ENCODE peak calls at places on chromosomes 12 and 14, in six cellular contexts. One of them, this sample, is unnamed.

GRCh38 chr12:38282886-38283285 is 33.7 kb upstream of the ALG10B start:
- DNase-seq in CD8-positive, alpha-beta memory T cell: no peak
- DNase-seq in fibroblast of the aortic adventitia: no peak
- DNase-seq in CD8-positive, alpha-beta T cell: no peak
- DNase-seq in GM04504: no peak
- DNase-seq in fibroblast of lung: no peak
- DNase-seq in this sample: no peak

GRCh38 chr14:32363761-32364160 is 34.7 kb downstream of the AKAP6 start:
- DNase-seq in CD8-positive, alpha-beta T cell: no peak
- DNase-seq in GM04504: no peak
- DNase-seq in CD8-positive, alpha-beta memory T cell: no peak
- DNase-seq in fibroblast of lung: no peak
- DNase-seq in fibroblast of the aortic adventitia: no peak
- DNase-seq in this sample: no peak

GRCh38 chr12:41536813-41537490 is 348.8 kb downstream of the PDZRN4 start:
- DNase-seq in fibroblast of the aortic adventitia: no peak
- DNase-seq in CD8-positive, alpha-beta T cell: no peak
- DNase-seq in GM04504: no peak
- DNase-seq in CD8-positive, alpha-beta memory T cell: no peak
- DNase-seq in fibroblast of lung: no peak
- DNase-seq in this sample: no peak

GRCh38 chr12:133083345-133083744 is 2.6 kb downstream of the ZNF140 start:
- DNase-seq in CD8-positive, alpha-beta memory T cell: no peak
- DNase-seq in GM04504: no peak
- DNase-seq in fibroblast of the aortic adventitia: no peak
- DNase-seq in CD8-positive, alpha-beta T cell: no peak
- DNase-seq in fibroblast of lung: no peak
- DNase-seq in this sample: no peak

GRCh38 chr14:32252030-32252670 is 49.1 kb upstream of the RNU6-8 start:
- DNase-seq in fibroblast of the aortic adventitia: peak; percentile 83
- DNase-seq in GM04504: peak; percentile 47
- DNase-seq in fibroblast of lung: peak; percentile 85
- DNase-seq in CD8-positive, alpha-beta memory T cell: peak; percentile 66
- DNase-seq in CD8-positive, alpha-beta T cell: peak; percentile 3
- DNase-seq in this sample: peak; percentile 56

GRCh38 chr12:103102225-103102744 is 144.8 kb downstream of the ASCL1 start:
- DNase-seq in fibroblast of lung: no peak
- DNase-seq in CD8-positive, alpha-beta memory T cell: no peak
- DNase-seq in fibroblast of the aortic adventitia: no peak
- DNase-seq in CD8-positive, alpha-beta T cell: no peak
- DNase-seq in GM04504: no peak
- DNase-seq in this sample: no peak

GRCh38 chr12:84660139-84660538 is 252.5 kb downstream of the SLC6A15 start:
- DNase-seq in GM04504: no peak
- DNase-seq in fibroblast of the aortic adventitia: no peak
- DNase-seq in CD8-positive, alpha-beta T cell: no peak
- DNase-seq in CD8-positive, alpha-beta memory T cell: no peak
- DNase-seq in fibroblast of lung: no peak
- DNase-seq in this sample: no peak

GRCh38 chr14:65237956-65238355 is 135.6 kb upstream of the MAX start:
- DNase-seq in fibroblast of the aortic adventitia: peak; percentile 28
- DNase-seq in CD8-positive, alpha-beta T cell: no peak
- DNase-seq in CD8-positive, alpha-beta memory T cell: no peak
- DNase-seq in GM04504: no peak
- DNase-seq in fibroblast of lung: no peak
- DNase-seq in this sample: no peak

GRCh38 chr14:30291216-30291615 is 267.7 kb upstream of the G2E3 start:
- DNase-seq in fibroblast of lung: peak; percentile 26
- DNase-seq in fibroblast of the aortic adventitia: peak; percentile 83
- DNase-seq in CD8-positive, alpha-beta T cell: no peak
- DNase-seq in GM04504: peak; percentile 26
- DNase-seq in CD8-positive, alpha-beta memory T cell: no peak
- DNase-seq in this sample: peak; percentile 37

GRCh38 chr12:25089738-25090137 is 105.2 kb downstream of the DNAI7 start:
- DNase-seq in fibroblast of the aortic adventitia: no peak
- DNase-seq in CD8-positive, alpha-beta memory T cell: no peak
- DNase-seq in fibroblast of lung: no peak
- DNase-seq in GM04504: no peak
- DNase-seq in CD8-positive, alpha-beta T cell: no peak
- DNase-seq in this sample: peak; percentile 21

GRCh38 chr14:24308342-24309124 is 756 bp upstream of the CIDEB start:
- DNase-seq in CD8-positive, alpha-beta T cell: no peak
- DNase-seq in fibroblast of lung: no peak
- DNase-seq in fibroblast of the aortic adventitia: no peak
- DNase-seq in GM04504: no peak
- DNase-seq in CD8-positive, alpha-beta memory T cell: no peak
- DNase-seq in this sample: no peak

This sample was measured in thyroid gland.